ENCODE peak calls at places on chromosomes 3 and 15, in eight cellular contexts. Y is substantia nigra; J is DMS153; B is AG20443; P is mucosa of descending colon; A is thoracic aorta; O is CD8-positive, alpha-beta T cell; L is EL. R is an unnamed sample.

GRCh38 chr3:172626241-172626640 is 84.6 kb downstream of the NCEH1 start:
- DNase-seq in Y (no peak), J (no peak), B (no peak), P (no peak), A (no peak), O (no peak), L (peak; percentile 89), R (no peak)

GRCh38 chr3:72891053-72891855 is 3.4 kb downstream of the GXYLT2 start:
- DNase-seq in Y (no peak), J (no peak), B (peak; percentile 85), P (no peak), A (no peak), O (no peak), L (peak; percentile 99), R (no peak)

GRCh38 chr3:124316034-124316287 is 324.0 kb upstream of the ROPN1 start:
- DNase-seq in Y (no peak), J (no peak), B (no peak), P (no peak), A (no peak), O (no peak), L (no peak), R (no peak)

GRCh38 chr15:58864602-58865419 is 68.7 kb downstream of the SLTM start:
- DNase-seq in Y (peak; percentile 74), J (peak; percentile 49), B (peak; percentile 66), P (peak; percentile 44), A (no peak), O (no peak), L (no peak), R (no peak)

GRCh38 chr3:98885851-98886250 is 15.6 kb downstream of the DCBLD2 start:
- DNase-seq in Y (no peak), J (no peak), B (no peak), P (no peak), A (no peak), O (no peak), L (peak; percentile 60), R (no peak)

GRCh38 chr15:84112025-84112424 is 123.5 kb upstream of the GOLGA6L4 start:
- DNase-seq in Y (no peak), J (no peak), B (no peak), P (no peak), A (no peak), O (no peak), L (peak; percentile 3), R (no peak)

GRCh38 chr3:114408763-114409162 is 114.9 kb downstream of the TIGIT start:
- DNase-seq in Y (no peak), J (peak; percentile 14), B (peak; percentile 25), P (no peak), A (no peak), O (no peak), L (no peak), R (peak; percentile 64)

GRCh38 chr15:22839046-22839705 is 710 bp downstream of the NIPA2 start:
- DNase-seq in Y (no peak), J (no peak), B (no peak), P (no peak), A (no peak), O (no peak), L (peak; percentile 6), R (no peak)

GRCh38 chr3:155382396-155383042 is 89.0 kb upstream of the STRIT1 start:
- DNase-seq in Y (peak; percentile 13), J (peak; percentile 25), B (peak; percentile 85), P (peak; percentile 88), A (no peak), O (no peak), L (peak; percentile 64), R (no peak)

GRCh38 chr3:140540262-140540661 is 137.6 kb upstream of the TRIM42 start:
- DNase-seq in Y (no peak), J (no peak), B (no peak), P (no peak), A (no peak), O (no peak), L (no peak), R (no peak)

GRCh38 chr3:141938011-141938350 is 61.5 kb downstream of the ATP1B3 start:
- DNase-seq in Y (no peak), J (no peak), B (no peak), P (no peak), A (no peak), O (no peak), L (no peak), R (no peak)

GRCh38 chr3:40971191-40972168 is 227.8 kb upstream of the CTNNB1 start:
- DNase-seq in Y (peak; percentile 6), J (peak; percentile 56), B (peak; percentile 76), P (peak; percentile 57), A (peak; percentile 68), O (no peak), L (peak; percentile 93), R (no peak)

GRCh38 chr3:126908752-126909275 is 74.1 kb upstream of the PLXNA1 start:
- DNase-seq in Y (no peak), J (no peak), B (no peak), P (no peak), A (no peak), O (no peak), L (no peak), R (no peak)

GRCh38 chr3:71441925-71442620 is 141.5 kb downstream of the FOXP1 start:
- DNase-seq in Y (no peak), J (no peak), B (no peak), P (no peak), A (no peak), O (no peak), L (no peak), R (no peak)

GRCh38 chr3:36677331-36678007 is 86.9 kb downstream of the DCLK3 start:
- DNase-seq in Y (no peak), J (no peak), B (peak; percentile 86), P (no peak), A (no peak), O (no peak), L (peak; percentile 96), R (no peak)

GRCh38 chr3:177471733-177472480 is 274.6 kb upstream of the TBL1XR1 start:
- DNase-seq in Y (no peak), J (no peak), B (no peak), P (no peak), A (no peak), O (no peak), L (no peak), R (no peak)

GRCh38 chr3:88061749-88062148 is 2.7 kb downstream of the ZNF654 start:
- DNase-seq in Y (no peak), J (no peak), B (no peak), P (no peak), A (no peak), O (no peak), L (no peak), R (no peak)

GRCh38 chr3:57910988-57911387 is 97.2 kb upstream of the FLNB start:
- DNase-seq in Y (no peak), J (no peak), B (no peak), P (no peak), A (no peak), O (no peak), L (peak; percentile 38), R (no peak)

GRCh38 chr3:46663611-46664135 is 29.8 kb downstream of the ALS2CL start:
- DNase-seq in Y (no peak), J (peak; percentile 50), B (peak; percentile 10), P (no peak), A (no peak), O (no peak), L (no peak), R (no peak)

GRCh38 chr3:82633319-82633718 is 871.9 kb upstream of the GBE1 start:
- DNase-seq in Y (no peak), J (no peak), B (no peak), P (no peak), A (no peak), O (no peak), L (no peak), R (no peak)

GRCh38 chr3:127790009-127790533 is 32.2 kb downstream of the MGLL start:
- DNase-seq in Y (no peak), J (no peak), B (no peak), P (no peak), A (no peak), O (no peak), L (no peak), R (peak; percentile 51)

GRCh38 chr3:129992781-129993180 is 18.3 kb downstream of the TRH start:
- DNase-seq in Y (no peak), J (no peak), B (peak; percentile 67), P (no peak), A (no peak), O (no peak), L (peak; percentile 18), R (no peak)

GRCh38 chr15:73324496-73325170 is 44.1 kb downstream of the HCN4 start:
- DNase-seq in Y (no peak), J (no peak), B (no peak), P (no peak), A (no peak), O (no peak), L (no peak), R (no peak)

GRCh38 chr3:151387443-151388241 is 3.1 kb upstream of the P2RY12 start:
- DNase-seq in Y (no peak), J (no peak), B (no peak), P (no peak), A (no peak), O (no peak), L (no peak), R (no peak)

GRCh38 chr3:85652322-85652721 is 693.5 kb downstream of the CADM2 start:
- DNase-seq in Y (no peak), J (no peak), B (no peak), P (no peak), A (no peak), O (no peak), L (no peak), R (no peak)

GRCh38 chr3:124563376-124563775 is 166.9 kb upstream of the UMPS start:
- DNase-seq in Y (no peak), J (no peak), B (peak; percentile 78), P (no peak), A (no peak), O (no peak), L (no peak), R (no peak)

GRCh38 chr3:126418661-126419131 is 24.0 kb downstream of the CFAP100 start:
- DNase-seq in Y (no peak), J (no peak), B (no peak), P (peak; percentile 9), A (no peak), O (peak; percentile 40), L (no peak), R (no peak)

GRCh38 chr15:99197861-99198260 is 51.5 kb downstream of the TTC23 start:
- DNase-seq in Y (no peak), J (no peak), B (no peak), P (no peak), A (no peak), O (no peak), L (peak; percentile 27), R (no peak)

GRCh38 chr3:123329636-123330340 is 119.1 kb downstream of the ADCY5 start:
- DNase-seq in Y (no peak), J (no peak), B (no peak), P (no peak), A (no peak), O (no peak), L (no peak), R (no peak)

GRCh38 chr15:74959643-74959939 is 3.0 kb upstream of the RPP25 start:
- DNase-seq in Y (no peak), J (no peak), B (no peak), P (no peak), A (no peak), O (no peak), L (no peak), R (no peak)

GRCh38 chr15:67914537-67915373 is 74.9 kb upstream of the RNU6-1 start:
- DNase-seq in Y (peak; percentile 34), J (peak; percentile 10), B (no peak), P (peak; percentile 75), A (peak; percentile 19), O (no peak), L (no peak), R (no peak)

R was measured in NCI-H2107.